ENCODE peak calls at places on chromosomes 12 and 14, in seven cellular contexts. One of them, this sample, is unnamed.

GRCh38 chr12:90333384-90333783 is 621.6 kb downstream of the CCER1 start:
- DNase-seq in H1: no peak
- DNase-seq in GM12878: no peak
- DNase-seq in K562: no peak
- DNase-seq in HCT116: no peak
- DNase-seq in HepG2: no peak
- DNase-seq in SK-N-SH: no peak
- DNase-seq in this sample: no peak

GRCh38 chr12:69936214-69936731 is 111.2 kb downstream of the MYRFL start:
- DNase-seq in H1: no peak
- DNase-seq in GM12878: no peak
- DNase-seq in K562: no peak
- DNase-seq in HCT116: no peak
- DNase-seq in HepG2: no peak
- DNase-seq in SK-N-SH: peak; percentile 18
- DNase-seq in this sample: peak; percentile 83

GRCh38 chr14:21071225-21072041 is 1.3 kb downstream of the ARHGEF40 start:
- DNase-seq in H1: no peak
- DNase-seq in GM12878: peak; percentile 51
- DNase-seq in K562: peak; percentile 64
- DNase-seq in HCT116: no peak
- DNase-seq in HepG2: peak; percentile 56
- DNase-seq in SK-N-SH: peak; percentile 95
- DNase-seq in this sample: no peak

GRCh38 chr14:22230517-22230916 is 358.5 kb downstream of the DAD1 start:
- DNase-seq in H1: no peak
- DNase-seq in GM12878: no peak
- DNase-seq in K562: no peak
- DNase-seq in HCT116: no peak
- DNase-seq in HepG2: no peak
- DNase-seq in SK-N-SH: no peak
- DNase-seq in this sample: no peak

GRCh38 chr14:99425272-99425681 is 55.4 kb downstream of the SETD3 start:
- DNase-seq in H1: no peak
- DNase-seq in GM12878: no peak
- DNase-seq in K562: no peak
- DNase-seq in HCT116: no peak
- DNase-seq in HepG2: no peak
- DNase-seq in SK-N-SH: no peak
- DNase-seq in this sample: no peak

GRCh38 chr14:21201732-21202462 is 46.0 kb upstream of the OR5AU1 start:
- DNase-seq in H1: no peak
- DNase-seq in GM12878: no peak
- DNase-seq in K562: no peak
- DNase-seq in HCT116: no peak
- DNase-seq in HepG2: no peak
- DNase-seq in SK-N-SH: no peak
- DNase-seq in this sample: no peak

GRCh38 chr12:80912906-80913769 is 24.6 kb downstream of the LIN7A start:
- DNase-seq in H1: no peak
- DNase-seq in GM12878: no peak
- DNase-seq in K562: no peak
- DNase-seq in HCT116: no peak
- DNase-seq in HepG2: no peak
- DNase-seq in SK-N-SH: no peak
- DNase-seq in this sample: no peak

GRCh38 chr12:26124491-26125450 is at the start of gene BHLHE41:
- DNase-seq in H1: peak; percentile 77
- DNase-seq in GM12878: no peak
- DNase-seq in K562: peak; percentile 47
- DNase-seq in HCT116: no peak
- DNase-seq in HepG2: no peak
- DNase-seq in SK-N-SH: peak; percentile 77
- DNase-seq in this sample: peak; percentile 21

GRCh38 chr12:3770891-3771290 is 18.0 kb upstream of the CRACR2A start:
- DNase-seq in H1: no peak
- DNase-seq in GM12878: no peak
- DNase-seq in K562: no peak
- DNase-seq in HCT116: no peak
- DNase-seq in HepG2: no peak
- DNase-seq in SK-N-SH: no peak
- DNase-seq in this sample: peak; percentile 40

GRCh38 chr14:100388137-100389050 is 65.3 kb downstream of the SLC25A47 start:
- DNase-seq in H1: no peak
- DNase-seq in GM12878: no peak
- DNase-seq in K562: peak; percentile 38
- DNase-seq in HCT116: no peak
- DNase-seq in HepG2: no peak
- DNase-seq in SK-N-SH: no peak
- DNase-seq in this sample: no peak

GRCh38 chr12:75751769-75752471 is 240.5 kb upstream of the KRR1 start:
- DNase-seq in H1: no peak
- DNase-seq in GM12878: no peak
- DNase-seq in K562: no peak
- DNase-seq in HCT116: no peak
- DNase-seq in HepG2: peak; percentile 37
- DNase-seq in SK-N-SH: no peak
- DNase-seq in this sample: no peak

GRCh38 chr14:93375673-93376156 is 28.7 kb downstream of the COX8C start:
- DNase-seq in H1: no peak
- DNase-seq in GM12878: peak; percentile 86
- DNase-seq in K562: no peak
- DNase-seq in HCT116: no peak
- DNase-seq in HepG2: no peak
- DNase-seq in SK-N-SH: no peak
- DNase-seq in this sample: no peak

GRCh38 chr14:105420976-105421674 is 1.5 kb downstream of the MTA1 start:
- DNase-seq in H1: no peak
- DNase-seq in GM12878: no peak
- DNase-seq in K562: peak; percentile 31
- DNase-seq in HCT116: no peak
- DNase-seq in HepG2: no peak
- DNase-seq in SK-N-SH: peak; percentile 65
- DNase-seq in this sample: no peak

GRCh38 chr12:127675936-127676335 is 591.0 kb upstream of the TMEM132C start:
- DNase-seq in H1: no peak
- DNase-seq in GM12878: no peak
- DNase-seq in K562: no peak
- DNase-seq in HCT116: no peak
- DNase-seq in HepG2: no peak
- DNase-seq in SK-N-SH: no peak
- DNase-seq in this sample: no peak

DNA sequence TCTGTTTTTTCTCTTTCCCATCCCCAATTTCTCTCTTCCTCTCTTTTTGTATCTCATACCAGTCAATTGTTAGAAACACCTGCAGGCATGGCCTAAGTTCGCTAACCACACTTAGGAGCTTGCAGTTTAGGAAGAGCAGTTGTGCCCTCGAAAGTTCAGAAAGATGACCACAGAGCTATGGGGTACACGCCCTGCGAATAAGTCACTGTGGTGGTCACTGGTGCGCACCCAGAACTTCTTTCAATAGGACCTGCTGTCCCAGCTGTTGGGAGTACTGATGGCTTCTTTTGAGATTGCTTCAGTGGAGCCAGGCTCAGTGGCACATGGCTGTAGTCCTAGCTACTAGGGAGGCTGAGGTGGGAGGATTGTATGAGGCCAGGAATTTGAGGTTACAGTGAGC is 362.8 kb upstream of the TMTC1 start:
- DNase-seq in H1: no peak
- DNase-seq in GM12878: no peak
- DNase-seq in K562: no peak
- DNase-seq in HCT116: no peak
- DNase-seq in HepG2: no peak
- DNase-seq in SK-N-SH: no peak
- DNase-seq in this sample: no peak
- TF ChIP-seq JUND in H1: no peak
- TF ChIP-seq JUND in GM12878: no peak
- TF ChIP-seq JUND in K562: no peak
- TF ChIP-seq JUND in HCT116: no peak
- TF ChIP-seq JUND in HepG2: no peak
- TF ChIP-seq JUND in SK-N-SH: no peak
- TF ChIP-seq JUND in this sample: no peak

GRCh38 chr14:24080888-24081738 is 9.8 kb downstream of the CPNE6 start:
- DNase-seq in H1: peak; percentile 81
- DNase-seq in GM12878: no peak
- DNase-seq in K562: peak; percentile 83
- DNase-seq in HCT116: no peak
- DNase-seq in HepG2: peak; percentile 38
- DNase-seq in SK-N-SH: peak; percentile 85
- DNase-seq in this sample: peak; percentile 74
- TF ChIP-seq JUND in H1: no peak
- TF ChIP-seq JUND in GM12878: no peak
- TF ChIP-seq JUND in K562: no peak
- TF ChIP-seq JUND in HCT116: no peak
- TF ChIP-seq JUND in HepG2: no peak
- TF ChIP-seq JUND in SK-N-SH: no peak
- TF ChIP-seq JUND in this sample: no peak

GRCh38 chr12:39505025-39505424 is 62.1 kb upstream of the KIF21A start:
- DNase-seq in H1: no peak
- DNase-seq in GM12878: no peak
- DNase-seq in K562: no peak
- DNase-seq in HCT116: no peak
- DNase-seq in HepG2: no peak
- DNase-seq in SK-N-SH: no peak
- DNase-seq in this sample: no peak
- TF ChIP-seq JUND in H1: no peak
- TF ChIP-seq JUND in GM12878: no peak
- TF ChIP-seq JUND in K562: no peak
- TF ChIP-seq JUND in HCT116: no peak
- TF ChIP-seq JUND in HepG2: no peak
- TF ChIP-seq JUND in SK-N-SH: no peak
- TF ChIP-seq JUND in this sample: no peak

GRCh38 chr12:113844495-113845175 is 121.5 kb downstream of the RBM19 start:
- DNase-seq in H1: no peak
- DNase-seq in GM12878: no peak
- DNase-seq in K562: no peak
- DNase-seq in HCT116: no peak
- DNase-seq in HepG2: no peak
- DNase-seq in SK-N-SH: no peak
- DNase-seq in this sample: no peak
- TF ChIP-seq JUND in H1: no peak
- TF ChIP-seq JUND in GM12878: no peak
- TF ChIP-seq JUND in K562: no peak
- TF ChIP-seq JUND in HCT116: no peak
- TF ChIP-seq JUND in HepG2: no peak
- TF ChIP-seq JUND in SK-N-SH: no peak
- TF ChIP-seq JUND in this sample: no peak

GRCh38 chr12:128914908-128915563 is 61.8 kb downstream of the GLT1D1 start:
- DNase-seq in H1: no peak
- DNase-seq in GM12878: peak; percentile 88
- DNase-seq in K562: no peak
- DNase-seq in HCT116: no peak
- DNase-seq in HepG2: no peak
- DNase-seq in SK-N-SH: no peak
- DNase-seq in this sample: no peak

GRCh38 chr12:128918481-128918880 is 65.2 kb downstream of the GLT1D1 start:
- DNase-seq in H1: no peak
- DNase-seq in GM12878: no peak
- DNase-seq in K562: no peak
- DNase-seq in HCT116: no peak
- DNase-seq in HepG2: no peak
- DNase-seq in SK-N-SH: no peak
- DNase-seq in this sample: no peak

GRCh38 chr12:128918910-128919309 is 65.6 kb downstream of the GLT1D1 start:
- DNase-seq in H1: no peak
- DNase-seq in GM12878: no peak
- DNase-seq in K562: no peak
- DNase-seq in HCT116: no peak
- DNase-seq in HepG2: no peak
- DNase-seq in SK-N-SH: peak; percentile 34
- DNase-seq in this sample: no peak

GRCh38 chr12:128916425-128916824 is 63.1 kb downstream of the GLT1D1 start:
- DNase-seq in H1: no peak
- DNase-seq in GM12878: peak; percentile 9
- DNase-seq in K562: no peak
- DNase-seq in HCT116: no peak
- DNase-seq in HepG2: no peak
- DNase-seq in SK-N-SH: no peak
- DNase-seq in this sample: no peak

DNA sequence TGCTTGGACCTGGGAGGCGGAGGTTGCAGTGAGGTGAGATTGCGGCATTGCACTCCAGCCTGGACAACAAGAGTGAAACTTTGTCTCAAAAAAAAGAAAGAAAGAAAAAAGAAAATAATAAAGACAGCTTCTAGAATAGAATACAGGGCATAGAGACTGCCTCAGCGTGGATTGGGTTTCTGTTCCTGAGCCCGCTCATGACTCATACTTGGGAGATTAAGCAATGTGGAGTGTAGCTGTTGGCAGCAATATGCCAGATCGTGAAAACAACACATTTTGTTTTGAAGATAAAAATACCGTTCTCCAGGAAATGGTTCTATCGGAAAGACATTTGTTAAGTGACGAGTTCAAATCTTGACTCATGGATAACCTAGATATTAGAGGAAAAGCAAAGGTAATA is 67.2 kb downstream of the GLT1D1 start:
- DNase-seq in H1: no peak
- DNase-seq in GM12878: no peak
- DNase-seq in K562: no peak
- DNase-seq in HCT116: no peak
- DNase-seq in HepG2: no peak
- DNase-seq in SK-N-SH: no peak
- DNase-seq in this sample: no peak
- TF ChIP-seq JUND in H1: no peak
- TF ChIP-seq JUND in GM12878: no peak
- TF ChIP-seq JUND in K562: no peak
- TF ChIP-seq JUND in HCT116: no peak
- TF ChIP-seq JUND in HepG2: no peak
- TF ChIP-seq JUND in SK-N-SH: no peak
- TF ChIP-seq JUND in this sample: no peak

GRCh38 chr12:62719027-62719426 is 215.9 kb downstream of the PPM1H start:
- DNase-seq in H1: no peak
- DNase-seq in GM12878: no peak
- DNase-seq in K562: no peak
- DNase-seq in HCT116: no peak
- DNase-seq in HepG2: no peak
- DNase-seq in SK-N-SH: no peak
- DNase-seq in this sample: no peak
- TF ChIP-seq JUND in H1: no peak
- TF ChIP-seq JUND in GM12878: no peak
- TF ChIP-seq JUND in K562: no peak
- TF ChIP-seq JUND in HCT116: no peak
- TF ChIP-seq JUND in HepG2: no peak
- TF ChIP-seq JUND in SK-N-SH: no peak
- TF ChIP-seq JUND in this sample: no peak

DNA sequence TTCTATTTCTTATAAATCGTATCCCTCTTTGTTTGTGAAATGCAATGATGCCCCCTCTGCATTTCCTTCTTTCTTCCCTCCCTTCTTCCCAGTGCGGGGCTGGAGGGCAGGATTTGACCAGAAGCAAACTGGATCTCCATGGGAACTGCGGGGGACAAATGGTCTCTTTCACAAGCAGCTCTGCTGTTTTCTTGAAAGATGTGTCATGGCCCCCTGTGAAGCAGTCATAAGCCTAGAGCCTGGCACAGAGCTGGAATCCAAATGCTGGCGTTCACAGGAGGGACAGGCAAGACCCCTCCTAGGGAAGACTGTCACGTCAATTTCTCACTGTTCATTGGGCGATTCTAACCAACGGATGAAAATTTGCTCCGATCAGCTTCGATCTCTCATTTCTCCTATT is 203.5 kb upstream of the NOS1 start:
- DNase-seq in H1: no peak
- DNase-seq in GM12878: no peak
- DNase-seq in K562: no peak
- DNase-seq in HCT116: no peak
- DNase-seq in HepG2: no peak
- DNase-seq in SK-N-SH: no peak
- DNase-seq in this sample: no peak
- TF ChIP-seq JUND in H1: no peak
- TF ChIP-seq JUND in GM12878: no peak
- TF ChIP-seq JUND in K562: no peak
- TF ChIP-seq JUND in HCT116: no peak
- TF ChIP-seq JUND in HepG2: no peak
- TF ChIP-seq JUND in SK-N-SH: no peak
- TF ChIP-seq JUND in this sample: no peak

GRCh38 chr14:60331201-60332045 is 82.4 kb downstream of the PPM1A start:
- DNase-seq in H1: peak; percentile 92
- DNase-seq in GM12878: peak; percentile 52
- DNase-seq in K562: peak; percentile 54
- DNase-seq in HCT116: peak; percentile 67
- DNase-seq in HepG2: peak; percentile 54
- DNase-seq in SK-N-SH: peak; percentile 73
- DNase-seq in this sample: peak; percentile 73
- TF ChIP-seq JUND in H1: no peak
- TF ChIP-seq JUND in GM12878: no peak
- TF ChIP-seq JUND in K562: no peak
- TF ChIP-seq JUND in HCT116: no peak
- TF ChIP-seq JUND in HepG2: no peak
- TF ChIP-seq JUND in SK-N-SH: no peak
- TF ChIP-seq JUND in this sample: no peak

This sample was measured in T47D.